ENCODE peak calls at places on chromosomes 13 and 19, in six cellular contexts. Z is endothelial cell of umbilical vein, R is stomach, T is GM12878, Q is HCT116, I is SK-N-SH. V is an unnamed sample.

GRCh38 chr13:33228645-33229445 is 56.7 kb downstream of the STARD13 start:
- DNase-seq in Z (peak; percentile 71), R (no peak), T (no peak), Q (peak; percentile 26), I (peak; percentile 50), V (no peak)

GRCh38 chr19:18017275-18018083 is 9.5 kb downstream of the ARRDC2 start:
- DNase-seq in Z (peak; percentile 79), R (no peak), T (no peak), Q (no peak), I (no peak), V (no peak)

GRCh38 chr19:45767410-45767880 is 1.6 kb downstream of the SIX5 start:
- DNase-seq in Z (peak; percentile 70), R (peak; percentile 77), T (no peak), Q (no peak), I (no peak), V (peak; percentile 93)

GRCh38 chr13:104098421-104098820 is 1032.2 kb upstream of the SLC10A2 start:
- DNase-seq in Z (no peak), R (no peak), T (no peak), Q (no peak), I (no peak), V (no peak)

GRCh38 chr13:34391071-34391470 is 551.0 kb upstream of the NBEA start:
- DNase-seq in Z (no peak), R (no peak), T (no peak), Q (no peak), I (no peak), V (no peak)

GRCh38 chr19:50203281-50204080 is at the start of gene MYH14:
- DNase-seq in Z (peak; percentile 39), R (peak; percentile 96), T (no peak), Q (peak; percentile 86), I (peak; percentile 82), V (no peak)

GRCh38 chr19:35476149-35476548 is 14.1 kb downstream of the KRTDAP start:
- DNase-seq in Z (no peak), R (no peak), T (no peak), Q (peak; percentile 16), I (no peak), V (no peak)

GRCh38 chr13:27132538-27132937 is 39.1 kb downstream of the USP12 start:
- DNase-seq in Z (peak; percentile 13), R (no peak), T (peak; percentile 40), Q (no peak), I (no peak), V (no peak)

GRCh38 chr19:14480695-14481069 is 5.5 kb upstream of the PTGER1 start:
- DNase-seq in Z (no peak), R (no peak), T (no peak), Q (no peak), I (peak; percentile 47), V (no peak)

GRCh38 chr19:41377977-41378707 is 1.8 kb downstream of the TMEM91 start:
- DNase-seq in Z (no peak), R (no peak), T (no peak), Q (no peak), I (peak; percentile 71), V (no peak)

GRCh38 chr19:46303702-46304397 is 7.0 kb downstream of the HIF3A start:
- DNase-seq in Z (no peak), R (peak; percentile 97), T (no peak), Q (peak; percentile 92), I (peak; percentile 82), V (no peak)

GRCh38 chr13:31968473-31968872 is 63.1 kb upstream of the FRY start:
- DNase-seq in Z (no peak), R (peak; percentile 76), T (no peak), Q (no peak), I (no peak), V (no peak)

GRCh38 chr13:98405107-98405571 is 171.8 kb downstream of the STK24 start:
- DNase-seq in Z (no peak), R (no peak), T (no peak), Q (no peak), I (peak; percentile 60), V (no peak)

GRCh38 chr13:95641291-95641811 is 3.2 kb downstream of the DZIP1 start:
- DNase-seq in Z (peak; percentile 20), R (no peak), T (no peak), Q (no peak), I (no peak), V (no peak)

GRCh38 chr13:39148513-39148961 is 110.3 kb downstream of the NHLRC3 start:
- DNase-seq in Z (no peak), R (no peak), T (no peak), Q (no peak), I (no peak), V (no peak)

GRCh38 chr19:55408320-55408836 is 790 bp upstream of the UBE2S start:
- DNase-seq in Z (no peak), R (no peak), T (no peak), Q (no peak), I (no peak), V (no peak)

GRCh38 chr19:48508729-48509310 is 2.8 kb downstream of the LMTK3 start:
- DNase-seq in Z (no peak), R (no peak), T (no peak), Q (no peak), I (no peak), V (no peak)

GRCh38 chr13:36297600-36298338 is at the start of gene CCDC169:
- DNase-seq in Z (peak; percentile 85), R (peak; percentile 77), T (no peak), Q (no peak), I (peak; percentile 73), V (no peak)

GRCh38 chr19:14467816-14468215 is 7.3 kb downstream of the PTGER1 start:
- DNase-seq in Z (no peak), R (no peak), T (no peak), Q (no peak), I (no peak), V (no peak)

GRCh38 chr19:18085702-18086457 is 854 bp downstream of the IL12RB1 start:
- DNase-seq in Z (no peak), R (no peak), T (no peak), Q (no peak), I (no peak), V (no peak)

GRCh38 chr13:40116008-40116407 is 460.5 kb downstream of the COG6 start:
- DNase-seq in Z (peak; percentile 98), R (peak; percentile 70), T (peak; percentile 48), Q (peak; percentile 80), I (no peak), V (no peak)

GRCh38 chr13:101332583-101332982 is 83.7 kb downstream of the NALCN start:
- DNase-seq in Z (no peak), R (no peak), T (no peak), Q (no peak), I (no peak), V (no peak)

GRCh38 chr19:2950286-2951124 is 5.7 kb upstream of the ZNF77 start:
- DNase-seq in Z (peak; percentile 100), R (peak; percentile 100), T (peak; percentile 99), Q (peak; percentile 99), I (peak; percentile 94), V (peak; percentile 98)

GRCh38 chr19:19488875-19489690 is 26.3 kb downstream of the TSSK6 start:
- DNase-seq in Z (peak; percentile 86), R (peak; percentile 64), T (peak; percentile 73), Q (peak; percentile 89), I (peak; percentile 82), V (no peak)

GRCh38 chr19:55092423-55093318 is 17.0 kb downstream of the EPS8L1 start:
- DNase-seq in Z (no peak), R (no peak), T (no peak), Q (no peak), I (no peak), V (no peak)

GRCh38 chr19:17091758-17092333 is 16.3 kb downstream of the MYO9B start:
- DNase-seq in Z (no peak), R (peak; percentile 43), T (no peak), Q (no peak), I (no peak), V (no peak)

GRCh38 chr19:38507551-38508127 is 74.1 kb downstream of the RYR1 start:
- DNase-seq in Z (no peak), R (no peak), T (no peak), Q (no peak), I (no peak), V (no peak)
- H3K4me3 ChIP-seq in Z (no peak overlapping the region), R (no peak overlapping the region), T (no peak overlapping the region), Q (no peak overlapping the region), I (no peak overlapping the region), V (no peak overlapping the region)

GRCh38 chr19:10784257-10784656 is 51.8 kb downstream of the TMED1 start:
- DNase-seq in Z (no peak), R (no peak), T (no peak), Q (no peak), I (no peak), V (no peak)
- TF ChIP-seq POLR2AphosphoS5 in Z (no peak), R (no peak), T (no peak), Q (no peak), I (no peak), V (no peak)

GRCh38 chr19:56660381-56661105 is 11.0 kb downstream of the ZNF835 start:
- DNase-seq in Z (no peak), R (no peak), T (no peak), Q (no peak), I (peak; percentile 66), V (no peak)
- TF ChIP-seq CTCF in Z (no peak), R (no peak), T (no peak), Q (no peak), I (no peak), V (no peak)

GRCh38 chr19:1362385-1363257 is 21.1 kb upstream of the NDUFS7 start:
- DNase-seq in Z (no peak), R (no peak), T (no peak), Q (no peak), I (no peak), V (no peak)

GRCh38 chr19:1360818-1361461 is 22.8 kb upstream of the NDUFS7 start:
- DNase-seq in Z (peak; percentile 24), R (no peak), T (no peak), Q (no peak), I (peak; percentile 97), V (no peak)

GRCh38 chr19:1361601-1362384 is 21.9 kb upstream of the NDUFS7 start:
- DNase-seq in Z (peak; percentile 24), R (no peak), T (no peak), Q (no peak), I (no peak), V (no peak)

GRCh38 chr19:1357695-1358094 is 26.0 kb upstream of the NDUFS7 start:
- DNase-seq in Z (no peak), R (no peak), T (no peak), Q (no peak), I (no peak), V (no peak)

GRCh38 chr19:1360126-1360817 is 23.4 kb upstream of the NDUFS7 start:
- DNase-seq in Z (no peak), R (no peak), T (no peak), Q (no peak), I (no peak), V (no peak)
- H3K4me3 ChIP-seq in Z (no peak overlapping the region), R (no peak overlapping the region), T (no peak overlapping the region), Q (no peak overlapping the region), I (peak overlapping the region; percentile 52), V (peak overlapping the region; percentile 17)

DNA sequence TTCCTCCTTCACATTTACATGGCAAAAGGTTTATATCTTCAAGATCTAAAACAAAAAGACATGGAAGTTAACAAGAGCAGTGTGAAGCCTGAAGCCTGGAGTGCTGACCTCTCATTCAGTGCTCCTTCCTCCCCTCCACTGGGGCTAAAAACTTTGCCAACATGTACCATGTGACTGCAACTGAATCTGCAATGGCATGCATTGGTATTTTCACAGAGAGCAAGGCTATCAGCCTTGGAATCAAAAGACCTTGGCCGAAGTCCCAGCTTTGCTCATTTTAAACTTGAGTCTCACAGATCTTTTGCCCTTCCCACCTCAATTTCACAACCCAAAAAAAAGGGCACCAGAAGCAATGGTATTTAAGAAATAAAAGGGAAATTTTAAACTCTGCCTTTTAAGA is 325.1 kb downstream of the DCT start:
- DNase-seq in Z (no peak), R (peak; percentile 40), T (no peak), Q (no peak), I (no peak), V (no peak)
- TF ChIP-seq POLR2AphosphoS5 in Z (no peak), R (no peak), T (no peak), Q (no peak), I (peak; percentile 15), V (no peak)

GRCh38 chr19:40210919-40211318 is 7.3 kb downstream of the TTC9B start:
- DNase-seq in Z (no peak), R (no peak), T (no peak), Q (no peak), I (no peak), V (no peak)
- TF ChIP-seq CTCF in Z (no peak), R (no peak), T (peak; percentile 13), Q (no peak), I (no peak), V (no peak)